ENCODE peak calls at places on chromosome 7, in ten cellular contexts. E, N, V, P, T, Q, C, L, J and W are unnamed samples.

GRCh38 chr7:104124893-104125292 is 82.9 kb downstream of the ORC5 start:
- DNase-seq in E (no peak), N (no peak), V (no peak), P (no peak), T (no peak), Q (no peak), C (no peak), L (peak; percentile 31), J (no peak), W (no peak)

GRCh38 chr7:36752026-36752735 is 27.9 kb upstream of the AOAH start:
- DNase-seq in E (no peak), N (no peak), V (no peak), P (no peak), T (no peak), Q (no peak), C (no peak), L (no peak), J (no peak), W (no peak)

GRCh38 chr7:115635367-115635766 is 395.2 kb downstream of the TFEC start:
- DNase-seq in E (no peak), N (no peak), V (peak; percentile 84), P (no peak), T (no peak), Q (no peak), C (no peak), L (no peak), J (no peak), W (no peak)

GRCh38 chr7:98105942-98106544 is 619 bp upstream of the LMTK2 start:
- DNase-seq in E (peak; percentile 65), N (no peak), V (no peak), P (no peak), T (no peak), Q (no peak), C (no peak), L (no peak), J (peak; percentile 28), W (no peak)

GRCh38 chr7:1096156-1097119 is 8.5 kb downstream of the GPER1 start:
- DNase-seq in E (no peak), N (no peak), V (no peak), P (peak; percentile 80), T (no peak), Q (no peak), C (peak; percentile 90), L (peak; percentile 58), J (peak; percentile 40), W (no peak)

GRCh38 chr7:142871260-142872105 is 14.1 kb downstream of the TRPV6 start:
- DNase-seq in E (no peak), N (no peak), V (no peak), P (no peak), T (no peak), Q (no peak), C (no peak), L (no peak), J (no peak), W (no peak)

GRCh38 chr7:30475580-30475979 is 3.0 kb downstream of the NOD1 start:
- DNase-seq in E (no peak), N (no peak), V (no peak), P (no peak), T (no peak), Q (peak; percentile 46), C (no peak), L (no peak), J (no peak), W (no peak)

GRCh38 chr7:87336136-87336535 is 9.3 kb upstream of the CROT start:
- DNase-seq in E (no peak), N (no peak), V (no peak), P (no peak), T (no peak), Q (no peak), C (no peak), L (no peak), J (no peak), W (no peak)

GRCh38 chr7:35286422-35286821 is 32.5 kb upstream of the TBX20 start:
- DNase-seq in E (no peak), N (no peak), V (peak; percentile 1), P (no peak), T (no peak), Q (no peak), C (no peak), L (peak; percentile 19), J (no peak), W (no peak)

GRCh38 chr7:44378744-44379143 is 53.4 kb upstream of the CAMK2B start:
- DNase-seq in E (no peak), N (no peak), V (peak; percentile 64), P (peak; percentile 14), T (no peak), Q (no peak), C (no peak), L (no peak), J (no peak), W (no peak)

GRCh38 chr7:93310346-93310745 is 78.2 kb downstream of the VPS50 start:
- DNase-seq in E (no peak), N (no peak), V (no peak), P (no peak), T (no peak), Q (no peak), C (no peak), L (no peak), J (no peak), W (no peak)

GRCh38 chr7:88795553-88795952 is at the start of gene TEX47:
- DNase-seq in E (no peak), N (no peak), V (no peak), P (no peak), T (no peak), Q (no peak), C (no peak), L (no peak), J (no peak), W (no peak)

GRCh38 chr7:7099584-7100014 is 82.7 kb upstream of the C1GALT1 start:
- DNase-seq in E (no peak), N (no peak), V (peak; percentile 89), P (peak; percentile 85), T (peak; percentile 9), Q (no peak), C (no peak), L (peak; percentile 52), J (peak; percentile 92), W (peak; percentile 44)

GRCh38 chr7:108802639-108803038 is 233.0 kb downstream of the DNAJB9 start:
- DNase-seq in E (no peak), N (no peak), V (no peak), P (no peak), T (no peak), Q (no peak), C (no peak), L (no peak), J (no peak), W (no peak)

GRCh38 chr7:35544028-35544742 is 150.8 kb downstream of the HERPUD2 start:
- DNase-seq in E (no peak), N (no peak), V (no peak), P (no peak), T (no peak), Q (no peak), C (no peak), L (no peak), J (no peak), W (no peak)

GRCh38 chr7:140295224-140295623 is 103.1 kb downstream of the SLC37A3 start:
- DNase-seq in E (no peak), N (no peak), V (no peak), P (no peak), T (no peak), Q (no peak), C (no peak), L (no peak), J (no peak), W (no peak)

DNA sequence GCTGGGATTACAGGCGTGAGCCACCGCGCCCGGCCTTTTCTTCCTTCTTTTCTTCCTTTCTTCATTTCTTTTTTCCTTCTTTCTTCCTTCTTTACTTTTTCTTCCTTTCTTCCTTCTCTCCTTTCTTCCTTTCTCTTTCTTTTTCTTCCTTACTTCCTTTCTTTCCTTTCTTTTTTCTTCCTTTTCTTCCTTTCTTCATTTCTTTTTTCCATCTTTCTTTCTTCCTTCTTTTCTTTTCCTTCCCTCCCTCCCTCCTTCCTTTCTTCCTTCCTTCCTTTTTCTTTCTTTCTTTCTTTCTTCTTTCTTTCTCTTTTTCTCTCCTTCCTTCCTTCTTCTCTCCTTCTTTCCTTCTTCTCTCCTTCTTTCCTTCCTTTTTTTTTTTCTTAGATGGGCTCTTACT is 47.0 kb upstream of the CUX1 start:
- DNase-seq in E (no peak), N (no peak), V (no peak), P (no peak), T (no peak), Q (no peak), C (no peak), L (no peak), J (no peak), W (no peak)
- TF ChIP-seq CTCF in E (no peak), N (no peak), V (no peak), P (no peak), T (no peak), Q (no peak), C (no peak), L (no peak), J (no peak), W (no peak)

GRCh38 chr7:100583132-100584045 is 2.5 kb downstream of the LRCH4 start:
- DNase-seq in E (no peak), N (peak; percentile 56), V (peak; percentile 72), P (peak; percentile 88), T (no peak), Q (peak; percentile 82), C (no peak), L (no peak), J (peak; percentile 77), W (no peak)
- TF ChIP-seq CTCF in E (no peak), N (no peak), V (no peak), P (no peak), T (no peak), Q (no peak), C (no peak), L (no peak), J (no peak), W (no peak)

DNA sequence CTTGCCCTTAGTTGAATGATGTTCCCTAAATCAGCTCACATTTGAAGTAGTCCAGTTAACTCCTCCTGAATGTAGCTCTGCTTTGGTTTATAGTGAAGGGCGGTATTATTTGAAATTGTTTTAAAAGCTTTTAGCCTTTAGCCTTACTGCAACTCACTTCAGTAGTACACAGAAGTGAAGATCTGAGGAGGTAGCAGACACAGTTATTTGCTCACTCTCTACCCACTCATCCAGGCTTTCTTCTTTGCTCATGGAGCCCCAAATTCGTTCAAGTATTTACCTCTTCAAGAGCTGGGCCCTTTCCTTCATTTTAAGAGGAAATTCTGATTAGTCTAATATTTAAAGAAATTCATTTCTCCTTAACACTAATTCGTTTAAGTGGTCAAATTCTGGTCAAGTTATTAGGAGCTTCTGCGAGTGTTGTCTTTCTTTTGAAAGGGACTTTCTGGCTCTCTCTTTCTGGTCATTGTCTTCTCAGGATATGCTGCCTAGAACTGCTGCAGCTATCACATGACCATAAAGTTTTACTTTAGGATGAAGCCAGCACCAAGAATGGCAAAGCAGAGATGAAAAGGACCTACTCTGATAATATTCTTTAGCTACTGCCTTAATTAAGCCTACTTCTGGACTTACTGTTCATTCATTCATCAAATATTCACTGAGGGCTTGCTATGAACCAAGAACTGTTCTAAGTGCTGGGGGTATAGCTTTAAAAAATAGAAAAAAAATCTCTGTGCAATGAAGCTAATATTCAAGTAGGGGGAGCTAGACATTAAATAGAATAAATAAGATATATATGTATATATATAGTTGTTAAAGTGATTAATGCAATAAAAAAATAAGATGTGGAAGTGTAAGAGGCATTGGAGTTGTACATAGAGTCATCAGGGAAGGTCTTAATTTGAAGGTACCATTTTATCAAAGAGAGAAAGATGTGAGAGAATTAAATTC is 180.9 kb upstream of the AGR3 start:
- DNase-seq in E (no peak), N (no peak), V (peak; percentile 54), P (no peak), T (no peak), Q (no peak), C (no peak), L (no peak), J (no peak), W (no peak)
- TF ChIP-seq CTCF in E (peak; percentile 23), N (no peak), V (peak; percentile 34), P (no peak), T (no peak), Q (peak; percentile 36), C (peak; percentile 79), L (peak; percentile 6), J (peak; percentile 29), W (no peak)

GRCh38 chr7:110130669-110131068 is 960.3 kb upstream of the LRRN3 start:
- DNase-seq in E (no peak), N (no peak), V (peak; percentile 20), P (no peak), T (no peak), Q (no peak), C (no peak), L (no peak), J (no peak), W (no peak)
- TF ChIP-seq CTCF in E (no peak), N (no peak), V (peak; percentile 37), P (no peak), T (no peak), Q (peak; percentile 25), C (peak; percentile 75), L (peak; percentile 50), J (peak; percentile 50), W (no peak)